ENCODE peak calls at places on chromosome 20, in seven cellular contexts. E is CD4-positive, CD25-positive, alpha-beta regulatory T cell; W is Kasumi-1; A is RKO; G is effector memory CD4-positive, alpha-beta T cell; F is HTR-8/SVneo; U is B cell. Z is an unnamed sample.

GRCh38 chr20:33702861-33703260 is 16.7 kb upstream of the E2F1 start:
- DNase-seq in U (no peak), A (no peak), F (no peak), G (no peak), W (no peak), E (no peak), Z (no peak)

GRCh38 chr20:62730481-62730880 is 21.8 kb downstream of the NTSR1 start:
- DNase-seq in E (no peak), G (no peak), U (no peak), F (no peak), A (no peak), W (no peak), Z (no peak)

GRCh38 chr20:45097485-45098095 is 3.3 kb downstream of the KCNS1 start:
- DNase-seq in A (no peak), U (peak; percentile 69), F (no peak), G (no peak), E (no peak), W (no peak), Z (peak; percentile 28)

GRCh38 chr20:58808296-58809046 is 42.2 kb downstream of the GNAS-AS1 start:
- DNase-seq in G (no peak), F (no peak), A (no peak), U (no peak), E (no peak), W (no peak), Z (no peak)

GRCh38 chr20:62876826-62877728 is 15.5 kb upstream of the TCFL5 start:
- DNase-seq in A (no peak), G (no peak), W (no peak), E (no peak), F (no peak), U (no peak), Z (peak; percentile 64)

GRCh38 chr20:51358032-51358724 is 184.3 kb downstream of the NFATC2 start:
- DNase-seq in F (no peak), W (no peak), G (no peak), E (no peak), A (no peak), U (no peak), Z (no peak)

GRCh38 chr20:46539113-46539512 is 11.3 kb downstream of the OCSTAMP start:
- DNase-seq in U (no peak), G (no peak), A (no peak), F (no peak), E (no peak), W (no peak), Z (no peak)

GRCh38 chr20:59004763-59005522 is 2.1 kb downstream of the CTSZ start:
- DNase-seq in W (peak; percentile 73), A (no peak), E (peak; percentile 23), F (no peak), G (no peak), U (peak; percentile 92), Z (no peak)

GRCh38 chr20:23086931-23087411 is 847 bp upstream of the CD93 start:
- DNase-seq in E (no peak), F (no peak), G (no peak), W (no peak), U (no peak), A (no peak), Z (no peak)

GRCh38 chr20:16554766-16555543 is 18.3 kb downstream of the KIF16B start:
- DNase-seq in A (no peak), F (no peak), E (no peak), U (no peak), G (no peak), W (no peak), Z (no peak)

Z was measured in body of pancreas.